ENCODE peak calls at places on chromosomes 13 and 19, in six cellular contexts. One of them, this sample, is unnamed.

GRCh38 chr13:68190826-68191225 is 960.7 kb upstream of the PCDH9 start:
- DNase-seq in left lung: no peak
- DNase-seq in pancreas: no peak
- DNase-seq in Peyer's patch: no peak
- DNase-seq in AG10803: no peak
- DNase-seq in OCI-LY7: no peak
- DNase-seq in this sample: no peak

GRCh38 chr13:114115191-114115671 is 17.2 kb downstream of the RASA3 start:
- DNase-seq in pancreas: peak
- DNase-seq in AG10803: peak
- DNase-seq in Peyer's patch: peak
- DNase-seq in left lung: peak
- DNase-seq in OCI-LY7: no peak
- DNase-seq in this sample: peak

GRCh38 chr13:106609116-106609515 is 41.2 kb upstream of the ARGLU1 start:
- DNase-seq in Peyer's patch: no peak
- DNase-seq in AG10803: no peak
- DNase-seq in left lung: no peak
- DNase-seq in OCI-LY7: no peak
- DNase-seq in pancreas: no peak
- DNase-seq in this sample: no peak

GRCh38 chr13:75938811-75939525 is 302.8 kb downstream of the LMO7 start:
- DNase-seq in OCI-LY7: no peak
- DNase-seq in pancreas: no peak
- DNase-seq in AG10803: no peak
- DNase-seq in Peyer's patch: no peak
- DNase-seq in left lung: no peak
- DNase-seq in this sample: no peak

GRCh38 chr13:38366954-38367645 is 17.4 kb downstream of the UFM1 start:
- DNase-seq in OCI-LY7: no peak
- DNase-seq in pancreas: no peak
- DNase-seq in Peyer's patch: no peak
- DNase-seq in left lung: no peak
- DNase-seq in AG10803: peak
- DNase-seq in this sample: no peak

GRCh38 chr13:109568273-109568900 is 218.0 kb downstream of the IRS2 start:
- DNase-seq in Peyer's patch: no peak
- DNase-seq in AG10803: no peak
- DNase-seq in OCI-LY7: no peak
- DNase-seq in left lung: no peak
- DNase-seq in pancreas: no peak
- DNase-seq in this sample: no peak

GRCh38 chr13:95627590-95627989 is 16.9 kb downstream of the DZIP1 start:
- DNase-seq in left lung: no peak
- DNase-seq in pancreas: no peak
- DNase-seq in AG10803: peak
- DNase-seq in Peyer's patch: no peak
- DNase-seq in OCI-LY7: no peak
- DNase-seq in this sample: no peak

GRCh38 chr13:113651511-113652403 is 6.2 kb downstream of the ATP4B start:
- DNase-seq in Peyer's patch: peak
- DNase-seq in pancreas: peak
- DNase-seq in AG10803: no peak
- DNase-seq in OCI-LY7: no peak
- DNase-seq in left lung: peak
- DNase-seq in this sample: no peak

GRCh38 chr19:36152061-36152885 is at the start of gene COX7A1:
- DNase-seq in left lung: peak
- DNase-seq in AG10803: peak
- DNase-seq in pancreas: peak
- DNase-seq in Peyer's patch: peak
- DNase-seq in OCI-LY7: no peak
- DNase-seq in this sample: peak

GRCh38 chr19:13899393-13899792 is 6.5 kb downstream of the BRME1 start:
- DNase-seq in AG10803: no peak
- DNase-seq in Peyer's patch: no peak
- DNase-seq in left lung: no peak
- DNase-seq in pancreas: no peak
- DNase-seq in OCI-LY7: no peak
- DNase-seq in this sample: no peak

GRCh38 chr19:10699650-10700335 is 1.4 kb upstream of the QTRT1 start:
- DNase-seq in pancreas: no peak
- DNase-seq in OCI-LY7: peak
- DNase-seq in Peyer's patch: peak
- DNase-seq in AG10803: peak
- DNase-seq in left lung: no peak
- DNase-seq in this sample: peak

GRCh38 chr13:111531505-111531904 is 211.1 kb downstream of the TEX29 start:
- DNase-seq in OCI-LY7: no peak
- DNase-seq in AG10803: peak
- DNase-seq in Peyer's patch: no peak
- DNase-seq in pancreas: no peak
- DNase-seq in left lung: no peak
- DNase-seq in this sample: no peak

GRCh38 chr13:46119883-46120614 is 15.2 kb upstream of the CPB2 start:
- DNase-seq in left lung: peak
- DNase-seq in OCI-LY7: no peak
- DNase-seq in Peyer's patch: no peak
- DNase-seq in AG10803: no peak
- DNase-seq in pancreas: no peak
- DNase-seq in this sample: no peak

GRCh38 chr19:54573330-54573872 is at the start of gene LILRA2:
- DNase-seq in OCI-LY7: peak
- DNase-seq in AG10803: no peak
- DNase-seq in Peyer's patch: no peak
- DNase-seq in pancreas: no peak
- DNase-seq in left lung: peak
- DNase-seq in this sample: peak

GRCh38 chr19:38737297-38737865 is 6.9 kb downstream of the CAPN12 start:
- DNase-seq in pancreas: peak
- DNase-seq in left lung: no peak
- DNase-seq in Peyer's patch: peak
- DNase-seq in OCI-LY7: no peak
- DNase-seq in AG10803: no peak
- DNase-seq in this sample: no peak

GRCh38 chr13:35566340-35566739 is 89.9 kb upstream of the MAB21L1 start:
- DNase-seq in AG10803: peak
- DNase-seq in OCI-LY7: no peak
- DNase-seq in pancreas: no peak
- DNase-seq in Peyer's patch: no peak
- DNase-seq in left lung: no peak
- DNase-seq in this sample: peak

GRCh38 chr19:15324791-15325519 is 7.4 kb downstream of the BRD4 start:
- DNase-seq in Peyer's patch: peak
- DNase-seq in pancreas: peak
- DNase-seq in AG10803: no peak
- DNase-seq in left lung: no peak
- DNase-seq in OCI-LY7: no peak
- DNase-seq in this sample: no peak

GRCh38 chr13:18947376-18947977 is 234.1 kb downstream of the TUBA3C start:
- DNase-seq in OCI-LY7: no peak
- DNase-seq in left lung: no peak
- DNase-seq in AG10803: no peak
- DNase-seq in pancreas: no peak
- DNase-seq in Peyer's patch: no peak
- DNase-seq in this sample: peak

GRCh38 chr19:4058696-4059492 is 7.8 kb downstream of the ZBTB7A start:
- DNase-seq in OCI-LY7: no peak
- DNase-seq in pancreas: no peak
- DNase-seq in left lung: no peak
- DNase-seq in AG10803: no peak
- DNase-seq in Peyer's patch: no peak
- DNase-seq in this sample: no peak

GRCh38 chr13:30108913-30109237 is 198.5 kb downstream of the KATNAL1 start:
- DNase-seq in AG10803: no peak
- DNase-seq in OCI-LY7: no peak
- DNase-seq in pancreas: peak
- DNase-seq in Peyer's patch: peak
- DNase-seq in left lung: peak
- DNase-seq in this sample: no peak

GRCh38 chr13:23777571-23777870 is 111.7 kb downstream of the MIPEP start:
- DNase-seq in left lung: no peak
- DNase-seq in Peyer's patch: no peak
- DNase-seq in pancreas: no peak
- DNase-seq in AG10803: no peak
- DNase-seq in OCI-LY7: no peak
- DNase-seq in this sample: no peak

GRCh38 chr13:23778879-23779278 is 110.3 kb downstream of the MIPEP start:
- DNase-seq in left lung: no peak
- DNase-seq in AG10803: peak
- DNase-seq in pancreas: no peak
- DNase-seq in OCI-LY7: no peak
- DNase-seq in Peyer's patch: no peak
- DNase-seq in this sample: no peak

GRCh38 chr13:23772717-23773116 is 116.5 kb downstream of the MIPEP start:
- DNase-seq in AG10803: no peak
- DNase-seq in pancreas: no peak
- DNase-seq in OCI-LY7: no peak
- DNase-seq in left lung: no peak
- DNase-seq in Peyer's patch: no peak
- DNase-seq in this sample: no peak

GRCh38 chr13:23776698-23777570 is 112.3 kb downstream of the MIPEP start:
- DNase-seq in pancreas: no peak
- DNase-seq in OCI-LY7: peak
- DNase-seq in Peyer's patch: no peak
- DNase-seq in AG10803: no peak
- DNase-seq in left lung: no peak
- DNase-seq in this sample: peak

DNA sequence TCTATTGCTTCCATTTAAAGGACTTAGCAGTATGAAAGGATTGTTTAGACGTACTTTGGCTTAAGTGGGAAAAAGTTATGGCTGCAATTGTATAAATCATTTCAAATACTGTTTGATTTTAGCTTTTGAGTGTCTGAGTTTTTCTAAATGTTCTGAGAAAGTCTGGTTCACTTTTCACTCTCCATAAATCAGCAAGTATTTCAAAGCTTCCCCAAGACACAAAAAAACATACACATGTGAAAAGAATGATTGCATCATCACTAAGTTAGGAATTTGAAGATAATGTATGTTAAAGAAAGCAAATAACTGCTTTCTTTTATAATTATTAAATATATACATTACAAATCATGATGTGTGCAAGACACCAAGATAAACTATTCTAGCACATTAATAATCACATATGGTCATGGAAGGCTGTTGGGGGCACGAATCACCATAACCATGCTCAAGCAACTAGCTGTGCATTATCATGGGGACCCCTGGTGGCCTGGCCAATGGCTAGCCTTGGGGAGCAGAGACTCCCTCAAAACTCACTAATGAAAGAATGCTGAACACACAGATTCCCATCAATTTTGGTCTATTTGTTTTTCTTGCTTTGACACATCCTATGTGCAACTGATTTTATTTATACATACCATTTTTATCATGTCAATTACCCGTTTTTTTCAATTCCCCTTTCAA is 111.1 kb downstream of the MIPEP start:
- DNase-seq in pancreas: no peak
- DNase-seq in left lung: no peak
- DNase-seq in OCI-LY7: peak
- DNase-seq in AG10803: peak
- DNase-seq in Peyer's patch: no peak
- DNase-seq in this sample: no peak
- TF ChIP-seq CTCF in pancreas: no peak
- TF ChIP-seq CTCF in left lung: no peak
- TF ChIP-seq CTCF in OCI-LY7: peak
- TF ChIP-seq CTCF in AG10803: no peak
- TF ChIP-seq CTCF in Peyer's patch: no peak
- TF ChIP-seq CTCF in this sample: peak

DNA sequence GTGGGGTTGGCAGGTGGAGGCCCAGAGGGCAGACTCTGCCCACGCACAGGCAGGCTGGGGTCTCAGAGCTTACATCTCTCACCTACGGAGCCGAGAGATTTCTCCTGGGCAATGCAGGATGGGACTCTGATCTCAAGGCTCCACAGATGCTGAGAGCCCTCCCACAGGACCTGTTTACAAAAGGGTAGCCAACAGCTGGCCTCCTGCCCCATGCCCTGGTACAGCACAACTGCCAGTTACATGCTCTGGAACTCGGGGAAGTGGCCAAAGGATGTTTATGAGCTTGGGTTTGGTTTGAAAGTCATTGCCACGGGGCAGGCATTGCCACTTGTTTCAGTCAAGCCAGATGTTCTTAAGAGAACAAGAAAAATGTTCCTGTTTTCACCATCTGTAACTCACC is 3.5 kb downstream of the DHRS12 start:
- DNase-seq in Peyer's patch: peak
- DNase-seq in left lung: no peak
- DNase-seq in AG10803: no peak
- DNase-seq in OCI-LY7: no peak
- DNase-seq in pancreas: no peak
- DNase-seq in this sample: no peak
- TF ChIP-seq CTCF in Peyer's patch: no peak
- TF ChIP-seq CTCF in left lung: no peak
- TF ChIP-seq CTCF in AG10803: no peak
- TF ChIP-seq CTCF in OCI-LY7: no peak
- TF ChIP-seq CTCF in pancreas: no peak
- TF ChIP-seq CTCF in this sample: no peak

GRCh38 chr13:51814071-51814470 is 10.1 kb upstream of the DHRS12 start:
- DNase-seq in OCI-LY7: no peak
- DNase-seq in Peyer's patch: no peak
- DNase-seq in AG10803: no peak
- DNase-seq in left lung: no peak
- DNase-seq in pancreas: no peak
- DNase-seq in this sample: no peak
- TF ChIP-seq CTCF in OCI-LY7: no peak
- TF ChIP-seq CTCF in Peyer's patch: no peak
- TF ChIP-seq CTCF in AG10803: no peak
- TF ChIP-seq CTCF in left lung: no peak
- TF ChIP-seq CTCF in pancreas: no peak
- TF ChIP-seq CTCF in this sample: no peak

GRCh38 chr19:43148233-43148632 is 38.1 kb downstream of the PSG5 start:
- DNase-seq in left lung: no peak
- DNase-seq in pancreas: no peak
- DNase-seq in AG10803: peak
- DNase-seq in OCI-LY7: no peak
- DNase-seq in Peyer's patch: no peak
- DNase-seq in this sample: no peak
- TF ChIP-seq CTCF in left lung: no peak
- TF ChIP-seq CTCF in pancreas: no peak
- TF ChIP-seq CTCF in AG10803: no peak
- TF ChIP-seq CTCF in OCI-LY7: no peak
- TF ChIP-seq CTCF in Peyer's patch: no peak
- TF ChIP-seq CTCF in this sample: no peak

This sample was measured in GM10248.